ENCODE peak calls at places on chromosomes 5 and 9, in seven cellular contexts. T, A, H, L, R, I and F are unnamed samples.

GRCh38 chr9:108676344-108676743 is 179.4 kb downstream of the ACTL7B start:
- DNase-seq in H (peak; percentile 40), L (no peak), I (no peak), T (no peak), A (no peak), R (no peak), F (no peak)

GRCh38 chr5:14016549-14016948 is 72.1 kb upstream of the DNAH5 start:
- DNase-seq in R (no peak), T (no peak), L (no peak), H (no peak), A (no peak), I (no peak), F (no peak)

GRCh38 chr9:83147487-83148149 is 84.7 kb upstream of the RASEF start:
- DNase-seq in I (no peak), L (no peak), H (no peak), A (no peak), R (no peak), T (no peak), F (no peak)

GRCh38 chr5:82885657-82886389 is 191.4 kb downstream of the TMEM167A start:
- DNase-seq in A (no peak), I (peak; percentile 43), L (no peak), R (peak; percentile 65), T (no peak), H (no peak), F (no peak)

GRCh38 chr5:54254482-54255198 is 55.7 kb downstream of the ARL15 start:
- DNase-seq in A (no peak), L (no peak), R (peak; percentile 14), T (no peak), I (peak; percentile 12), H (no peak), F (no peak)

GRCh38 chr9:22228542-22228941 is 218.1 kb upstream of the DMRTA1 start:
- DNase-seq in R (no peak), H (no peak), L (no peak), I (no peak), T (no peak), A (no peak), F (no peak)

GRCh38 chr5:117487556-117487955 is 912.9 kb upstream of the SEMA6A start:
- DNase-seq in A (no peak), H (no peak), R (no peak), I (no peak), L (no peak), T (no peak), F (no peak)

GRCh38 chr5:94433393-94434149 is 184.8 kb downstream of the KIAA0825 start:
- DNase-seq in A (no peak), H (no peak), I (peak; percentile 30), R (peak; percentile 19), T (no peak), L (no peak), F (no peak)

GRCh38 chr5:73282383-73282782 is 109.4 kb downstream of the TMEM174 start:
- DNase-seq in H (no peak), T (no peak), L (no peak), A (no peak), R (no peak), I (no peak), F (no peak)

GRCh38 chr9:114677418-114677817 is 4.6 kb downstream of the TEX48 start:
- DNase-seq in R (peak; percentile 100), H (no peak), A (no peak), I (peak; percentile 30), T (peak; percentile 50), L (peak; percentile 2), F (no peak)

GRCh38 chr5:11494340-11494739 is 409.9 kb downstream of the CTNND2 start:
- DNase-seq in R (peak; percentile 11), L (no peak), A (no peak), I (peak; percentile 5), T (no peak), H (no peak), F (no peak)

GRCh38 chr9:114371986-114372917 is 15.5 kb downstream of the AKNA start:
- DNase-seq in L (no peak), I (peak; percentile 77), R (peak; percentile 85), T (no peak), H (peak; percentile 65), A (no peak), F (peak; percentile 77)

GRCh38 chr9:90070469-90070868 is 465.7 kb downstream of the GADD45G start:
- DNase-seq in L (no peak), H (no peak), R (no peak), I (no peak), T (no peak), A (no peak), F (no peak)

GRCh38 chr9:92576175-92576574 is 40.4 kb upstream of the ECM2 start:
- DNase-seq in R (no peak), H (no peak), I (no peak), A (no peak), L (no peak), T (no peak), F (no peak)

GRCh38 chr5:119315516-119315949 is 40.3 kb upstream of the TNFAIP8 start:
- DNase-seq in L (peak; percentile 51), A (no peak), R (peak; percentile 58), T (no peak), H (peak; percentile 22), I (peak; percentile 68), F (peak; percentile 38)

GRCh38 chr9:136882109-136882946 is 4.0 kb upstream of the TRAF2 start:
- DNase-seq in A (no peak), L (peak; percentile 80), H (peak; percentile 64), I (peak; percentile 28), R (peak; percentile 94), T (peak; percentile 80), F (peak; percentile 15)

GRCh38 chr9:93297659-93298497 is 113.9 kb downstream of the WNK2 start:
- DNase-seq in T (no peak), A (no peak), H (peak; percentile 83), R (no peak), L (peak; percentile 75), I (no peak), F (peak; percentile 39)

GRCh38 chr9:69745716-69746538 is 13.9 kb downstream of the PTAR1 start:
- DNase-seq in R (peak; percentile 34), H (no peak), L (no peak), A (no peak), T (no peak), I (peak; percentile 47), F (no peak)

GRCh38 chr9:107190031-107190935 is 92.8 kb upstream of the RAD23B start:
- DNase-seq in I (no peak), R (peak; percentile 68), T (no peak), L (peak; percentile 80), A (no peak), H (no peak), F (peak; percentile 28)

GRCh38 chr5:110812639-110813038 is 73.8 kb downstream of the SLC25A46 start:
- DNase-seq in L (no peak), A (no peak), T (no peak), H (no peak), I (no peak), R (no peak), F (no peak)

GRCh38 chr5:154221371-154221896 is 30.9 kb downstream of the GALNT10 start:
- DNase-seq in L (no peak), R (peak; percentile 98), A (no peak), H (no peak), I (peak; percentile 35), T (peak; percentile 82), F (no peak)

GRCh38 chr5:80114856-80115255 is 79.7 kb downstream of the THBS4 start:
- DNase-seq in A (no peak), L (no peak), T (no peak), I (no peak), R (no peak), H (no peak), F (no peak)

GRCh38 chr5:112779531-112779930 is 41.8 kb downstream of the APC start:
- DNase-seq in R (peak; percentile 20), H (no peak), T (no peak), A (no peak), I (no peak), L (no peak), F (no peak)

GRCh38 chr5:149747141-149747832 is 17.2 kb downstream of the PPARGC1B start:
- DNase-seq in L (peak; percentile 63), H (no peak), I (no peak), T (no peak), A (no peak), R (peak; percentile 22), F (no peak)

GRCh38 chr5:1005904-1006655 is 2.5 kb upstream of the NKD2 start:
- DNase-seq in T (peak; percentile 40), L (peak; percentile 39), H (peak; percentile 44), R (no peak), A (no peak), I (no peak), F (no peak)